ENCODE peak calls at places on chromosomes 16 and 17, in four cellular contexts. A, Y, J and D are unnamed samples.

GRCh38 chr17:47694818-47695663 is 1.1 kb downstream of the TBKBP1 start:
- DNase-seq in Y (no peak), A (no peak), J (no peak), D (no peak)

GRCh38 chr17:40511667-40512221 is 10.3 kb upstream of the TNS4 start:
- DNase-seq in J (no peak), Y (no peak), A (no peak), D (no peak)

GRCh38 chr16:89138513-89138795 is 33.1 kb upstream of the CDH15 start:
- DNase-seq in J (no peak), A (no peak), Y (no peak), D (no peak)

GRCh38 chr17:59790936-59791335 is 83.5 kb downstream of the VMP1 start:
- DNase-seq in J (no peak), Y (no peak), A (no peak), D (no peak)

GRCh38 chr17:8153957-8154607 is 1.9 kb upstream of the PER1 start:
- DNase-seq in Y (peak; percentile 94), A (peak; percentile 96), J (peak; percentile 100), D (peak; percentile 54)

GRCh38 chr16:20868890-20869289 is 31.3 kb downstream of the DCUN1D3 start:
- DNase-seq in J (peak; percentile 64), A (no peak), Y (no peak), D (no peak)

GRCh38 chr17:40224707-40225092 is 5.6 kb downstream of the WIPF2 start:
- DNase-seq in Y (no peak), A (no peak), J (peak; percentile 68), D (no peak)

GRCh38 chr16:11682655-11683096 is 14.4 kb downstream of the SNN start:
- DNase-seq in A (peak; percentile 76), Y (no peak), J (peak; percentile 92), D (no peak)

GRCh38 chr17:60989846-60990245 is 312.2 kb downstream of the BCAS3 start:
- DNase-seq in A (no peak), Y (no peak), J (no peak), D (no peak)

GRCh38 chr16:31134091-31134571 is 1.4 kb downstream of the PRSS8 start:
- DNase-seq in Y (no peak), A (no peak), J (no peak), D (no peak)

GRCh38 chr16:78677332-78677731 is 577.9 kb downstream of the WWOX start:
- DNase-seq in A (no peak), Y (no peak), J (no peak), D (no peak)

GRCh38 chr17:73464447-73464846 is 152.6 kb upstream of the CDC42EP4 start:
- DNase-seq in Y (no peak), J (no peak), A (no peak), D (no peak)

GRCh38 chr17:73465130-73465529 is 153.3 kb upstream of the CDC42EP4 start:
- DNase-seq in A (no peak), Y (no peak), J (no peak), D (no peak)

GRCh38 chr17:73465851-73466250 is 154.1 kb upstream of the CDC42EP4 start:
- DNase-seq in J (no peak), Y (no peak), A (no peak), D (no peak)

GRCh38 chr17:73459980-73460379 is 148.2 kb upstream of the CDC42EP4 start:
- DNase-seq in Y (no peak), A (no peak), J (no peak), D (no peak)

GRCh38 chr17:73462830-73463229 is 151.0 kb upstream of the CDC42EP4 start:
- DNase-seq in J (no peak), Y (no peak), A (no peak), D (no peak)
- TF ChIP-seq CTCF in J (no peak), Y (no peak), A (no peak), D (no peak)

DNA sequence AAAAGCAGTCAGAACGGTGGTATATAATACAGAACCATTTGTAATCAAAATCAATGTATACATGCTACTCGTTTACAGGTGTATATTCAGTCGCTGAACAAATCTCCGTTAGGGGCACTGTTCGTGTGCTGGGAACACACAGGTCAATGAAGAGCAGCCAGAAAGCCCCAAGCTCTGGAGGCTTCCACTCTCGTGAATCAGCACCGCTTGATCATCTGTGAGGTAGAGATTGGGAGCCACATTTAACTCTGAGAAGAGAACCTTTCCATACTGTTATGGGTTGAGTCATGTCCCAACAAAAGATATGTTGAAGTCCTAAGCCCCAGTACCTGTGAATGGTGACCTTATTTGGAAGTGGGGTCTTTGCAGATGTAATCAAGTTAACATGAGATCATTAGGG is 5.4 kb upstream of the CYTH1 start:
- DNase-seq in Y (no peak), A (no peak), J (no peak), D (no peak)
- TF ChIP-seq CTCF in Y (no peak), A (no peak), J (no peak), D (no peak)

GRCh38 chr17:68325961-68326360 is 34.7 kb downstream of the ARSG start:
- DNase-seq in J (no peak), A (no peak), Y (no peak), D (no peak)

GRCh38 chr17:68327823-68328557 is 36.7 kb downstream of the ARSG start:
- DNase-seq in J (no peak), A (no peak), Y (no peak), D (no peak)

GRCh38 chr17:68328676-68329075 is 37.4 kb downstream of the ARSG start:
- DNase-seq in Y (no peak), J (no peak), A (no peak), D (no peak)

GRCh38 chr17:68326681-68327080 is 35.4 kb downstream of the ARSG start:
- DNase-seq in Y (no peak), J (no peak), A (no peak), D (no peak)

GRCh38 chr17:68329331-68329730 is 38.0 kb downstream of the ARSG start:
- DNase-seq in A (no peak), Y (no peak), J (no peak), D (no peak)
- TF ChIP-seq CTCF in A (no peak), Y (no peak), J (no peak), D (no peak)

GRCh38 chr16:87231911-87232310 is 85.3 kb downstream of the C16orf95 start:
- DNase-seq in A (no peak), J (no peak), Y (no peak), D (no peak)

GRCh38 chr16:87231295-87231694 is 85.9 kb downstream of the C16orf95 start:
- DNase-seq in A (no peak), Y (no peak), J (no peak), D (no peak)

GRCh38 chr16:87235810-87236515 is 81.2 kb downstream of the C16orf95 start:
- DNase-seq in Y (no peak), J (no peak), A (no peak), D (no peak)

GRCh38 chr16:87234601-87235000 is 82.6 kb downstream of the C16orf95 start:
- DNase-seq in A (no peak), Y (no peak), J (no peak), D (no peak)

DNA sequence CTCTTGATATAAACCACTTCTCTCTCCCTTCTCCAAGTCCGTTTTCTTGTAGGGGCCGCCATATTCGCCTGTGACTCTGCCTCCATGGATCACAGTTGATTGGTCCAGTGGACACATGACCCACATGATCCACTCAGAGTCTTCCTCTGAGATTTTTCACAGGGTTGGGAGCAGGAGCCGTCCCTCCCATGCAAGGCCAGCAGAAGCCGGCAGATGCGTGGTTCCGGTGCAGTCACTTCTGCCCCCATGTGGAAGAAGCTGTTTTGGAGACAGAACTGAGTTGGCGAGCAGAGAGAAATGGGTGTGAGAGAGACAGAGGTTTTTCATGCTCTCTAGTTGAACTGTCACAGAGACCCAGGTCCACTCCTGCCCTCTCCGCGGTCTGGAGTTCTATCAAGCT is 83.3 kb downstream of the C16orf95 start:
- DNase-seq in A (no peak), J (peak; percentile 53), Y (no peak), D (no peak)
- TF ChIP-seq CTCF in A (peak; percentile 39), J (peak; percentile 50), Y (no peak), D (peak; percentile 12)

DNA sequence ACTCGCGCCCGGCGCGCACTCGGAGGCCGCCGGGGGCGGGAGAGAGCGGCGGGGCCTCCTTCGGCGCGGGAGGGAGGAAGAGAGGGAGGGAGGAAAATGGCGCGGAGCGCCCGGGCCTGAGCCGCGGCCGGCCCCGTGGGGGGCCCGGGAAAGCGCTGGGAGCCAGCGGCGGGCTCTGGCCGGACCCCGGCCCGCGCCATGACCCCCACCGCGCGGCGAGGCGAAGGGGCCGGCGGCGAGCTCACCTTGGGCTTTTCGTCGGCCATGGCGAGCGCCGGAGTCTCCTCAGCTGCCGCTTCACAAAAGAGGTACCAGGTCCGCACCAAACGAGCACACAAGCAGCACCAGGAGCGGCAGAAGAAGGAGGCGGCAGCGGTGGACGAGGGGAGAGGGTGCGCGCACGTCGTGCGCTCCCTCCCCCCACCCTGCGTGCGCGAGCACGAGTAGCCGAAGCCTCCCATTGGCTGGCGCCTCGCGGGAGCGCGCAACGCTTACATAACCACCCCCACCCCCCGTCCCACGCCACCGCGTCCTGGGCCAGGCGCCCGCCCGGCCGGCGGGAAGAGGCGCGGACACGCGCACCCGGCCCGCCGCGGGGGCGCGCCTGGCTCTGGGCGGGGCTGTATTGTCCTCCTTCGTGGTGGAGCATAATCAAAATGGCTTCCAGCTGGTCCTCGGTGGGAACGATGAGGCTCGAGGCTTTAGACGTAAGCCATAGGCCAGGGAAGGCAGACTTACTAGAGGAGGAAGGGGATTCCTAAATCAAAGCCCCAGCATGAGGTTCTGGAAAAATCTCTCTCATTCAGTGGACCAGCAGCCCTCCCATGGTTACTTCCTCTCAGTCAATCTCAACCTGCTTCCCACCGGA is at the start of gene SUMO2:
- DNase-seq in J (peak; percentile 97), A (peak; percentile 78), Y (peak; percentile 92), D (peak; percentile 91)
- TF ChIP-seq CTCF in J (peak; percentile 13), A (peak; percentile 18), Y (peak; percentile 40), D (no peak)

GRCh38 chr17:69358688-69359596 is 32.0 kb upstream of the ABCA5 start:
- DNase-seq in J (no peak), Y (no peak), A (no peak), D (no peak)
- TF ChIP-seq CTCF in J (peak; percentile 31), Y (no peak), A (no peak), D (peak; percentile 47)

DNA sequence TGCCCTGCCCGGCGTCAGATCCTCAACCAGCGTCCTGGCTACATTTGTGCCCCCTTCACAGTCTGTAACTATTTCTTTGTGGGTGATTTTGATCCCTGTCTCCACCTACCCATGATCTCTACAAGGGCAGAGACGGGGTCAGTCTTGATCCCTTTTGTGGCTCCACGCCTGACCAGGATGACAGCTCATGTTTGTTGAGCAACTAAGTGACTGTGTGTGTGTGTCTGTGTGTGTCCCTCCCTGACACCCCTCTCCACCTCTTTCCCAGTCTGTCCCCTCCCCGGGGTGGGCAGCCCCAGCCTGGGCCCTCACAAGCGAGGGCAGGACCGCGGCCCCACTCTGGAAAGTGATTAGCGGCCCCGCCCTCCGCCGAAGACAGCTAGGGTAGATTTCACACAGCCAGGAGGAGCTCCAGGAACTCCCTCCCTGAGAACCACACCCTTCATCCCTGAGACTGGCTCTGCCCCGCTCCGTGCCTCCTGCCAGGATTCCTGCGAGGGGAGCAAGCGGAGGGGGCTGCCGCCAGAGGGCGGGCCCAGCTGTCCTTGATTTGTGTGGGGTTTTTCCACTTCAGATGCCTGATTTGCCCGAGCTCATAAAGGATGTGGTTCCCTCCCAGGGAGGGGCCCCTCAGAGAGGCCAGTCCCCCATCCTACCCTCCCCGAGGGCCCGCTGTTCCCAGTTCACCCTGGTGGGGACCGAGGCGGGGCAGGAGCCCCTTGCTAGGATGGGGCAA is 5.3 kb upstream of the HS3ST6 start:
- DNase-seq in Y (peak; percentile 47), A (no peak), J (no peak), D (no peak)
- TF ChIP-seq CTCF in Y (peak; percentile 60), A (peak; percentile 14), J (peak; percentile 53), D (peak; percentile 57)

GRCh38 chr16:26345951-26346350 is 654.2 kb downstream of the HS3ST4 start:
- DNase-seq in Y (no peak), J (no peak), A (no peak), D (no peak)
- TF ChIP-seq CTCF in Y (no peak), J (no peak), A (no peak), D (no peak)